ENCODE peak calls at places on chromosomes 3 and 15, in four cellular contexts. F is RKO; K is activated B cell treated with CpG ODN at 0.5 μM for 24 hours; D is activated CD8-positive, alpha-beta memory T cell treated with anti-CD3 and anti-CD28 coated beads for 48 hours. N is an unnamed sample.

GRCh38 chr3:12536423-12536822 is 8.9 kb downstream of the MKRN2OS start:
- DNase-seq in F (no peak), K (no peak), D (no peak), N (no peak)

GRCh38 chr15:94002026-94002425 is 229.3 kb upstream of the MCTP2 start:
- DNase-seq in F (no peak), K (no peak), D (no peak), N (no peak)

GRCh38 chr3:99681512-99681911 is 43.1 kb downstream of the COL8A1 start:
- DNase-seq in F (no peak), K (no peak), D (no peak), N (no peak)

GRCh38 chr3:8554725-8555621 is 53.4 kb downstream of the LMCD1 start:
- DNase-seq in F (no peak), K (no peak), D (no peak), N (peak; percentile 71)

GRCh38 chr3:137930976-137931375 is 79.0 kb upstream of the CLDN18 start:
- DNase-seq in F (no peak), K (no peak), D (no peak), N (no peak)

GRCh38 chr3:161305095-161305991 is 66.0 kb downstream of the SPTSSB start:
- DNase-seq in F (peak; percentile 41), K (no peak), D (no peak), N (no peak)

GRCh38 chr3:121072128-121072527 is 164.1 kb downstream of the STXBP5L start:
- DNase-seq in F (no peak), K (no peak), D (no peak), N (no peak)

GRCh38 chr3:173938159-173938558 is 540.6 kb downstream of the NLGN1 start:
- DNase-seq in F (no peak), K (no peak), D (no peak), N (no peak)

GRCh38 chr3:126934149-126934548 is 48.8 kb upstream of the PLXNA1 start:
- DNase-seq in F (no peak), K (no peak), D (no peak), N (no peak)

GRCh38 chr3:45506751-45507391 is 87.7 kb upstream of the LIMD1 start:
- DNase-seq in F (no peak), K (no peak), D (no peak), N (no peak)

GRCh38 chr15:39542385-39543065 is 38.4 kb upstream of the THBS1 start:
- DNase-seq in F (no peak), K (no peak), D (no peak), N (peak; percentile 11)

GRCh38 chr3:142993958-142994442 is 7.4 kb upstream of the U2SURP start:
- DNase-seq in F (peak; percentile 80), K (peak; percentile 25), D (peak; percentile 8), N (peak; percentile 80)

GRCh38 chr15:25180606-25181289 is 226.0 kb downstream of the SNRPN start:
- DNase-seq in F (no peak), K (no peak), D (no peak), N (peak; percentile 32)

GRCh38 chr3:9787714-9788113 is 4.6 kb downstream of the TADA3 start:
- DNase-seq in F (no peak), K (no peak), D (no peak), N (no peak)